ENCODE peak calls at places on chromosomes 13 and 19, in ten cellular contexts. One of them, this sample, is unnamed.

GRCh38 chr13:90154311-90154960 is 1193.1 kb upstream of the MIR17HG start:
- DNase-seq in lower lobe of right lung: no peak
- DNase-seq in astrocyte: peak
- DNase-seq in upper lobe of right lung: no peak
- DNase-seq in tibial nerve: no peak
- DNase-seq in right atrium auricular region: no peak
- DNase-seq in uterus: no peak
- DNase-seq in body of pancreas: no peak
- DNase-seq in colonic mucosa: no peak
- DNase-seq in hepatocyte: no peak
- DNase-seq in this sample: peak

GRCh38 chr13:114082849-114083645 is 49.4 kb downstream of the RASA3 start:
- DNase-seq in tibial nerve: no peak
- DNase-seq in lower lobe of right lung: no peak
- DNase-seq in upper lobe of right lung: peak
- DNase-seq in colonic mucosa: no peak
- DNase-seq in right atrium auricular region: peak
- DNase-seq in body of pancreas: peak
- DNase-seq in uterus: peak
- DNase-seq in astrocyte: peak
- DNase-seq in hepatocyte: no peak
- DNase-seq in this sample: no peak

GRCh38 chr13:41562083-41562482 is 104.7 kb downstream of the RGCC start:
- DNase-seq in uterus: peak
- DNase-seq in right atrium auricular region: peak
- DNase-seq in lower lobe of right lung: no peak
- DNase-seq in upper lobe of right lung: no peak
- DNase-seq in tibial nerve: peak
- DNase-seq in astrocyte: peak
- DNase-seq in colonic mucosa: peak
- DNase-seq in hepatocyte: peak
- DNase-seq in body of pancreas: no peak
- DNase-seq in this sample: peak

GRCh38 chr19:41302624-41303351 is 7.2 kb upstream of the CCDC97 start:
- DNase-seq in uterus: no peak
- DNase-seq in colonic mucosa: no peak
- DNase-seq in body of pancreas: no peak
- DNase-seq in tibial nerve: no peak
- DNase-seq in right atrium auricular region: no peak
- DNase-seq in upper lobe of right lung: peak
- DNase-seq in astrocyte: no peak
- DNase-seq in lower lobe of right lung: no peak
- DNase-seq in hepatocyte: no peak
- DNase-seq in this sample: no peak

GRCh38 chr13:81048026-81048461 is 707.1 kb upstream of the SPRY2 start:
- DNase-seq in lower lobe of right lung: no peak
- DNase-seq in astrocyte: no peak
- DNase-seq in uterus: no peak
- DNase-seq in right atrium auricular region: no peak
- DNase-seq in colonic mucosa: no peak
- DNase-seq in hepatocyte: no peak
- DNase-seq in tibial nerve: no peak
- DNase-seq in upper lobe of right lung: no peak
- DNase-seq in body of pancreas: no peak
- DNase-seq in this sample: peak

GRCh38 chr19:45492627-45493470 is 4.0 kb downstream of the RTN2 start:
- DNase-seq in astrocyte: peak
- DNase-seq in uterus: no peak
- DNase-seq in right atrium auricular region: no peak
- DNase-seq in body of pancreas: no peak
- DNase-seq in colonic mucosa: peak
- DNase-seq in tibial nerve: no peak
- DNase-seq in hepatocyte: peak
- DNase-seq in lower lobe of right lung: no peak
- DNase-seq in upper lobe of right lung: peak
- DNase-seq in this sample: no peak

GRCh38 chr19:16224266-16225045 is 26.7 kb downstream of the AP1M1 start:
- DNase-seq in upper lobe of right lung: no peak
- DNase-seq in lower lobe of right lung: no peak
- DNase-seq in right atrium auricular region: no peak
- DNase-seq in tibial nerve: no peak
- DNase-seq in uterus: no peak
- DNase-seq in colonic mucosa: no peak
- DNase-seq in astrocyte: no peak
- DNase-seq in body of pancreas: no peak
- DNase-seq in hepatocyte: no peak
- DNase-seq in this sample: no peak

GRCh38 chr19:18484992-18485391 is 36.9 kb downstream of the ELL start:
- DNase-seq in lower lobe of right lung: no peak
- DNase-seq in tibial nerve: no peak
- DNase-seq in hepatocyte: no peak
- DNase-seq in upper lobe of right lung: no peak
- DNase-seq in uterus: no peak
- DNase-seq in body of pancreas: no peak
- DNase-seq in right atrium auricular region: no peak
- DNase-seq in astrocyte: no peak
- DNase-seq in colonic mucosa: no peak
- DNase-seq in this sample: no peak

GRCh38 chr13:46739447-46740125 is 57.4 kb downstream of the ESD start:
- DNase-seq in uterus: no peak
- DNase-seq in right atrium auricular region: no peak
- DNase-seq in lower lobe of right lung: no peak
- DNase-seq in colonic mucosa: no peak
- DNase-seq in upper lobe of right lung: no peak
- DNase-seq in astrocyte: no peak
- DNase-seq in body of pancreas: no peak
- DNase-seq in tibial nerve: no peak
- DNase-seq in hepatocyte: no peak
- DNase-seq in this sample: no peak

GRCh38 chr19:3450796-3451411 is 29.4 kb downstream of the SMIM24 start:
- DNase-seq in colonic mucosa: no peak
- DNase-seq in astrocyte: peak
- DNase-seq in lower lobe of right lung: peak
- DNase-seq in tibial nerve: peak
- DNase-seq in body of pancreas: no peak
- DNase-seq in uterus: peak
- DNase-seq in hepatocyte: peak
- DNase-seq in upper lobe of right lung: peak
- DNase-seq in right atrium auricular region: peak
- DNase-seq in this sample: peak

GRCh38 chr19:16527971-16528521 is 14.2 kb downstream of the CHERP start:
- DNase-seq in astrocyte: no peak
- DNase-seq in lower lobe of right lung: no peak
- DNase-seq in tibial nerve: no peak
- DNase-seq in body of pancreas: peak
- DNase-seq in hepatocyte: no peak
- DNase-seq in upper lobe of right lung: no peak
- DNase-seq in uterus: no peak
- DNase-seq in colonic mucosa: no peak
- DNase-seq in right atrium auricular region: no peak
- DNase-seq in this sample: no peak

GRCh38 chr13:33150146-33150545 is 133.9 kb downstream of the KL start:
- DNase-seq in right atrium auricular region: no peak
- DNase-seq in tibial nerve: no peak
- DNase-seq in hepatocyte: no peak
- DNase-seq in upper lobe of right lung: no peak
- DNase-seq in lower lobe of right lung: no peak
- DNase-seq in colonic mucosa: no peak
- DNase-seq in astrocyte: no peak
- DNase-seq in uterus: no peak
- DNase-seq in body of pancreas: no peak
- DNase-seq in this sample: no peak

DNA sequence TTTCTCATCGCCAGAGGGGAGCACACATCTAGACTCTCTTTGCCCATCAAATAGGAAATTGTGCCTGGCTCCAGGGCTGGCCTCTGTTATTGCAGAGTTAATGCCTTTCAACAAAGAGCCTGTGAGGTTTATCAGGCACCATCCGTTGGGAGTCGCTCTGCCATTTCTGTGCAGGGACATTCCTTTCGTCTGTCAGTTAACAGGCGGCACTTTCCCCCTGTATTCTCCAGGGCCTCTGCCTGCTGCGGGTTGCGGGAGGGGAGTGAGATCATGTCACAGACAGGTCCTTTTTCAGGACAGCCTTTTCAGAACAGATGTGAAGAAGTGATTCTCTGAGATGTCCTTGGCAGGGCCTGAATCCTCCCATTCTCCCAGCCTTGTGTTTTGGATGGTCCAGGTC is 14.8 kb downstream of the SERP2 start:
- DNase-seq in uterus: no peak
- DNase-seq in upper lobe of right lung: no peak
- DNase-seq in hepatocyte: no peak
- DNase-seq in right atrium auricular region: no peak
- DNase-seq in body of pancreas: no peak
- DNase-seq in lower lobe of right lung: no peak
- DNase-seq in tibial nerve: no peak
- DNase-seq in astrocyte: no peak
- DNase-seq in colonic mucosa: no peak
- DNase-seq in this sample: no peak
- H3K27ac ChIP-seq in uterus: no peak
- H3K27ac ChIP-seq in upper lobe of right lung: no peak
- H3K27ac ChIP-seq in hepatocyte: peak
- H3K27ac ChIP-seq in right atrium auricular region: peak
- H3K27ac ChIP-seq in body of pancreas: no peak
- H3K27ac ChIP-seq in lower lobe of right lung: no peak
- H3K27ac ChIP-seq in tibial nerve: no peak
- H3K27ac ChIP-seq in astrocyte: no peak
- H3K27ac ChIP-seq in colonic mucosa: no peak
- H3K27ac ChIP-seq in this sample: no peak

GRCh38 chr13:107842562-107843180 is 372.7 kb downstream of the LIG4 start:
- DNase-seq in uterus: no peak
- DNase-seq in colonic mucosa: no peak
- DNase-seq in right atrium auricular region: no peak
- DNase-seq in lower lobe of right lung: no peak
- DNase-seq in astrocyte: peak
- DNase-seq in tibial nerve: no peak
- DNase-seq in body of pancreas: no peak
- DNase-seq in hepatocyte: no peak
- DNase-seq in upper lobe of right lung: no peak
- DNase-seq in this sample: peak
- TF ChIP-seq CTCF in uterus: no peak
- TF ChIP-seq CTCF in colonic mucosa: no peak
- TF ChIP-seq CTCF in right atrium auricular region: no peak
- TF ChIP-seq CTCF in lower lobe of right lung: no peak
- TF ChIP-seq CTCF in astrocyte: no peak
- TF ChIP-seq CTCF in tibial nerve: no peak
- TF ChIP-seq CTCF in body of pancreas: no peak
- TF ChIP-seq CTCF in hepatocyte: no peak
- TF ChIP-seq CTCF in upper lobe of right lung: no peak
- TF ChIP-seq CTCF in this sample: no peak

DNA sequence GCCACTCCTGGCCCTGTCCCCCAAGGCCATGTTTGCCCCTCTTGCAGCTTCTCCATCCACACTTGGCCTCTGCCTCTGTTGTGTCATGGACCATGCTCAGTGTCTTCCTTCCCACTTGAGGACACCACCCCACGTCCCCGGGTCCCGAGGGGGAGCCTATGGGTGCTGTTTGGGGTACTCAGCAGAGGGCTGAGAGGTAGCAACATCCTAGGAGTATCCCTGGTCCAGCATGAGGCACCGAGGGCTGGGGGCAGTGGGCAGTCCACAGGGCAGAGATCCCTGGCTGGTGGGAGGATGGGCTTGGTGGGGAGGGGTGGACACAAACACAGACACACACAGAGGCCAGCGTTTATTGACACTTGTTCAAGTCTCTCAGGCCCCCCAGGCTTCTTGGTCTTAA is 1.7 kb downstream of the COX7A1 start:
- DNase-seq in hepatocyte: no peak
- DNase-seq in body of pancreas: no peak
- DNase-seq in colonic mucosa: no peak
- DNase-seq in astrocyte: no peak
- DNase-seq in lower lobe of right lung: no peak
- DNase-seq in uterus: no peak
- DNase-seq in right atrium auricular region: no peak
- DNase-seq in upper lobe of right lung: no peak
- DNase-seq in tibial nerve: no peak
- DNase-seq in this sample: no peak
- H3K27ac ChIP-seq in hepatocyte: no peak
- H3K27ac ChIP-seq in body of pancreas: no peak
- H3K27ac ChIP-seq in colonic mucosa: no peak
- H3K27ac ChIP-seq in astrocyte: no peak
- H3K27ac ChIP-seq in lower lobe of right lung: peak
- H3K27ac ChIP-seq in uterus: peak
- H3K27ac ChIP-seq in right atrium auricular region: peak
- H3K27ac ChIP-seq in upper lobe of right lung: peak
- H3K27ac ChIP-seq in tibial nerve: peak
- H3K27ac ChIP-seq in this sample: peak

DNA sequence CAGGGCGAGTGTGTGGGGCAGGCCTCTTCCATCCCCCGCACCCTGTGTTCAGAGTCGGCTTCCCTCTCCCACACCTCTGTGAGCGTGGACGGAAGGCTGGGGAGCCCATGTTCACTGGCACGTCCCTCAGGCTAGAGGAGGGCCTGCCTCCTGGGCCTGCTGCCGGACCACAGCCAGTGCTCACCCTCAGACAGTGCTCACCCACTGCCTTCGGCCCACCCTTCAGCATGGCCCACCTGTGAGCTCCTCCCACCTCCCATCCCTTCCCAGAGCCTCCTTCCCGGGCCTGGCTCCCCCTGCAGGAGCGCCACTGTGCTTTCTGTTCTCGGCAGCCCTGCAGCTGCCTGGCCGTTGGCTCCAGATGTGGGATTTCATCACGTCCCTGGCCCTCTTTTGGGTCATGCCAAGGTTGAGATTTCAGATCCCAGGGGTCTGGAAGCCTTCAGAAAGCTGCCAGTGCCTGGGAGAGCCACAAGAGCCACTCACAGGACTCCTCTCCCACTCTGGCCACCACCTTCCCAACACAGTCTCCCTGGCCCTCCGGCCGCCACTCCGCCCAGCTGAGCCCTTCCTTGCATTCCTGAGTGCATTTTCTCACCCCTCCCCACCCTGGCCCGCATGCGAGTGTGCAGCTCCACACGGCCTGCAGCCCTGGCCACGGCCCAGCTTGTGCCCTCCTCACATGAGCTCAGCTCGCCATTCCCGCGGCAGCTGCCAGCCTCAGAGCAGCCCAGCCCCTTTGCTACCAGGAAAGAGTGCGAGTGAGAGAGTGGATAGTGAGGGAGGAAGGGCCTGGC is 25.3 kb downstream of the CAPN12 start:
- DNase-seq in colonic mucosa: no peak
- DNase-seq in astrocyte: peak
- DNase-seq in body of pancreas: peak
- DNase-seq in upper lobe of right lung: peak
- DNase-seq in hepatocyte: no peak
- DNase-seq in right atrium auricular region: no peak
- DNase-seq in lower lobe of right lung: peak
- DNase-seq in uterus: no peak
- DNase-seq in tibial nerve: no peak
- DNase-seq in this sample: peak
- TF ChIP-seq CTCF in colonic mucosa: no peak
- TF ChIP-seq CTCF in astrocyte: peak
- TF ChIP-seq CTCF in body of pancreas: no peak
- TF ChIP-seq CTCF in upper lobe of right lung: peak
- TF ChIP-seq CTCF in hepatocyte: peak
- TF ChIP-seq CTCF in right atrium auricular region: no peak
- TF ChIP-seq CTCF in lower lobe of right lung: peak
- TF ChIP-seq CTCF in uterus: peak
- TF ChIP-seq CTCF in tibial nerve: peak
- TF ChIP-seq CTCF in this sample: peak